ENCODE peak calls at places on chromosomes 11 and 22, in six cellular contexts. One of them, this sample, is unnamed.

GRCh38 chr11:101176381-101176780 is 46.8 kb upstream of the PGR start:
- DNase-seq in GM12891: no peak
- DNase-seq in ovary: no peak
- DNase-seq in Peyer's patch: no peak
- DNase-seq in stomach: no peak
- DNase-seq in adrenal gland: no peak
- DNase-seq in this sample: no peak

GRCh38 chr11:63683133-63683991 is 2.1 kb downstream of the RTN3 start:
- DNase-seq in Peyer's patch: no peak
- DNase-seq in adrenal gland: no peak
- DNase-seq in ovary: no peak
- DNase-seq in GM12891: no peak
- DNase-seq in stomach: no peak
- DNase-seq in this sample: no peak

GRCh38 chr11:130462931-130463330 is 14.5 kb downstream of the ADAMTS15 start:
- DNase-seq in adrenal gland: no peak
- DNase-seq in ovary: no peak
- DNase-seq in stomach: no peak
- DNase-seq in GM12891: no peak
- DNase-seq in Peyer's patch: no peak
- DNase-seq in this sample: no peak

GRCh38 chr11:69810289-69811118 is 8.7 kb downstream of the FGF3 start:
- DNase-seq in Peyer's patch: no peak
- DNase-seq in ovary: no peak
- DNase-seq in adrenal gland: no peak
- DNase-seq in stomach: no peak
- DNase-seq in GM12891: no peak
- DNase-seq in this sample: no peak

GRCh38 chr22:38694049-38694448 is 6.7 kb downstream of the JOSD1 start:
- DNase-seq in adrenal gland: no peak
- DNase-seq in Peyer's patch: no peak
- DNase-seq in GM12891: no peak
- DNase-seq in stomach: no peak
- DNase-seq in ovary: no peak
- DNase-seq in this sample: no peak

GRCh38 chr11:77079666-77080065 is 12.9 kb downstream of the CAPN5 start:
- DNase-seq in ovary: no peak
- DNase-seq in Peyer's patch: no peak
- DNase-seq in adrenal gland: no peak
- DNase-seq in GM12891: no peak
- DNase-seq in stomach: no peak
- DNase-seq in this sample: no peak

GRCh38 chr11:34425863-34426262 is 12.9 kb upstream of the CAT start:
- DNase-seq in GM12891: no peak
- DNase-seq in stomach: no peak
- DNase-seq in adrenal gland: no peak
- DNase-seq in Peyer's patch: no peak
- DNase-seq in ovary: no peak
- DNase-seq in this sample: no peak

GRCh38 chr11:110249066-110249465 is 47.3 kb downstream of the RDX start:
- DNase-seq in adrenal gland: no peak
- DNase-seq in GM12891: no peak
- DNase-seq in ovary: no peak
- DNase-seq in stomach: no peak
- DNase-seq in Peyer's patch: no peak
- DNase-seq in this sample: no peak

GRCh38 chr11:131737357-131737756 is 366.9 kb downstream of the NTM start:
- DNase-seq in ovary: no peak
- DNase-seq in Peyer's patch: no peak
- DNase-seq in stomach: no peak
- DNase-seq in adrenal gland: no peak
- DNase-seq in GM12891: no peak
- DNase-seq in this sample: no peak

GRCh38 chr11:99316761-99317475 is 296.2 kb downstream of the CNTN5 start:
- DNase-seq in GM12891: no peak
- DNase-seq in Peyer's patch: no peak
- DNase-seq in adrenal gland: no peak
- DNase-seq in stomach: no peak
- DNase-seq in ovary: no peak
- DNase-seq in this sample: no peak

GRCh38 chr11:122981388-122982264 is at the start of gene BSX:
- DNase-seq in adrenal gland: peak; percentile 68
- DNase-seq in Peyer's patch: no peak
- DNase-seq in stomach: peak; percentile 45
- DNase-seq in GM12891: peak; percentile 50
- DNase-seq in ovary: peak; percentile 17
- DNase-seq in this sample: peak; percentile 27

GRCh38 chr11:91956711-91957110 is 267.9 kb upstream of the FAT3 start:
- DNase-seq in ovary: no peak
- DNase-seq in stomach: no peak
- DNase-seq in GM12891: no peak
- DNase-seq in adrenal gland: no peak
- DNase-seq in Peyer's patch: no peak
- DNase-seq in this sample: no peak

GRCh38 chr11:111627591-111627990 is 25.3 kb downstream of the SIK2 start:
- DNase-seq in ovary: no peak
- DNase-seq in GM12891: no peak
- DNase-seq in stomach: no peak
- DNase-seq in adrenal gland: no peak
- DNase-seq in Peyer's patch: no peak
- DNase-seq in this sample: no peak

GRCh38 chr11:27553186-27553585 is 46.6 kb upstream of the LIN7C start:
- DNase-seq in ovary: no peak
- DNase-seq in Peyer's patch: no peak
- DNase-seq in GM12891: no peak
- DNase-seq in stomach: no peak
- DNase-seq in adrenal gland: no peak
- DNase-seq in this sample: no peak

DNA sequence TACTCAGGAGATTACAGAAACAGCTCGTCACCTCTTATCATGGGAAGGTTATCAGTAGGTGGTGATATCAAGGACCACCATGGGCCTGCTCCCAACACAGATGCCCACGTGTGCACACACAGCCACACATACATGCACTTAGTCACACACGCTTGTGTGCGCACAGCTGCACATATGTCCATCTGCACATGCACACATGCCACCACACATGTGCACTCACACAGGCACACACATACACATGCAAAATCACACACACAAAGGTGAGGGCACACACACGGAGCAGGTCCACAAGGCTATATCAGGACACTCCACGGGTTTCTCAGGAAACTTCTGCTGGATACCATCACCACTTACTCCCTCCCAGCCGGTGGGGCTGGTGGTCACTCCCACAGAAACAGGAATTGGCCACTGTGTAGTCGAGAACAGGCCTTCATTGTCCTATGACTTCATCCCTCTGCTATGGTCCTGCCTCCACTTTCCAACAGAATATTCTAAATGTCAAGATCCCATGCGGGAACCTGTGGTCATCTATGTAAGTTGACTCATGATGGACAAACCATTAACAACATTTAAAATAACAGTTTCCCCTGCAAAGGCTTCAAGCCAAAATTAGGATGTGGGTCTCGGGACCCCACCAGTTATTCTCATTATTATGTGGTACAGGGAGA is 2.2 kb downstream of the C11orf24 start:
- DNase-seq in ovary: no peak
- DNase-seq in adrenal gland: no peak
- DNase-seq in GM12891: no peak
- DNase-seq in stomach: no peak
- DNase-seq in Peyer's patch: no peak
- DNase-seq in this sample: peak; percentile 50
- TF ChIP-seq POLR2A in ovary: no peak
- TF ChIP-seq POLR2A in adrenal gland: no peak
- TF ChIP-seq POLR2A in GM12891: peak; percentile 16
- TF ChIP-seq POLR2A in stomach: no peak
- TF ChIP-seq POLR2A in Peyer's patch: no peak
- TF ChIP-seq POLR2A in this sample: no peak

DNA sequence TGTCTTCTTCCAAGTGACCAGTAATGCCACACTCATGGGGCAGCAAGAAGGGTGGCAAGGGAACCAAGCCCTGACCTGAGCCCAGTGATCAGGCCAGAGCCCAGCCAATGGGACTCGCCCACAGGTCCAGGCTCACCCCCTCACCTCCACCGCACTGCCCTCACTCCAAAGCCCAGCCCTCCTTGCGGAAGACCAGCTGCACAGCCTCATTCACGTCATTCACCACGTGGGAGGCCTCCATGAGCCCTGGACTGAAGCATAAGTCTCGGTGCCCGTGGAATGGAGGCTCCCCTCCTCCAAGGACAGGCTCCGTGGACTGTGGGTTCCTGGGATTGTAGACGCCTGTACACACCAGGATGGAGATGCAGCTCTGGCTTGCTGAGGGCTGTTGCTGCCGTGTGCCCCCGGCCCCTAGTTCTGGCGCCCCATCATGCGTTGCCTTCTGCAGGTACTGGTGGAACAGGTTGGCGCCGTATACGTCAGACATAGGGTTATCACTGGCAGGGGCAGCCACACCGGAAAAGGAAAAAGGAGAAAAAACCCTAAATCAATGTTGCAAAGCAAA is 16.8 kb upstream of the TMEM121B start:
- DNase-seq in Peyer's patch: no peak
- DNase-seq in ovary: no peak
- DNase-seq in adrenal gland: no peak
- DNase-seq in stomach: no peak
- DNase-seq in GM12891: no peak
- DNase-seq in this sample: no peak
- TF ChIP-seq POLR2A in Peyer's patch: no peak
- TF ChIP-seq POLR2A in ovary: no peak
- TF ChIP-seq POLR2A in adrenal gland: no peak
- TF ChIP-seq POLR2A in stomach: no peak
- TF ChIP-seq POLR2A in GM12891: no peak
- TF ChIP-seq POLR2A in this sample: no peak

GRCh38 chr11:65892661-65893317 is 2.3 kb downstream of the CCDC85B start:
- DNase-seq in GM12891: no peak
- DNase-seq in ovary: peak; percentile 22
- DNase-seq in Peyer's patch: no peak
- DNase-seq in adrenal gland: no peak
- DNase-seq in stomach: no peak
- DNase-seq in this sample: no peak

GRCh38 chr11:65888163-65888814 is at the start of gene FIBP:
- DNase-seq in GM12891: peak; percentile 97
- DNase-seq in stomach: peak; percentile 98
- DNase-seq in adrenal gland: peak; percentile 98
- DNase-seq in Peyer's patch: peak; percentile 96
- DNase-seq in ovary: peak; percentile 98
- DNase-seq in this sample: peak; percentile 87

GRCh38 chr11:65894034-65894591 is 3.6 kb downstream of the CCDC85B start:
- DNase-seq in ovary: no peak
- DNase-seq in adrenal gland: no peak
- DNase-seq in Peyer's patch: peak; percentile 70
- DNase-seq in GM12891: no peak
- DNase-seq in stomach: no peak
- DNase-seq in this sample: no peak

GRCh38 chr11:65890324-65891179 is at the start of gene CCDC85B:
- DNase-seq in adrenal gland: peak; percentile 99
- DNase-seq in stomach: peak; percentile 99
- DNase-seq in Peyer's patch: peak; percentile 99
- DNase-seq in GM12891: peak; percentile 86
- DNase-seq in ovary: peak; percentile 99
- DNase-seq in this sample: peak; percentile 71

GRCh38 chr11:65891180-65892136 is 985 bp downstream of the CCDC85B start:
- DNase-seq in ovary: peak; percentile 55
- DNase-seq in Peyer's patch: peak; percentile 57
- DNase-seq in GM12891: no peak
- DNase-seq in adrenal gland: peak; percentile 49
- DNase-seq in stomach: no peak
- DNase-seq in this sample: no peak
- TF ChIP-seq POLR2A in ovary: no peak
- TF ChIP-seq POLR2A in Peyer's patch: no peak
- TF ChIP-seq POLR2A in GM12891: no peak
- TF ChIP-seq POLR2A in adrenal gland: peak; percentile 74
- TF ChIP-seq POLR2A in stomach: no peak
- TF ChIP-seq POLR2A in this sample: peak; percentile 10

GRCh38 chr11:118635642-118636041 is 28.2 kb downstream of the PHLDB1 start:
- DNase-seq in ovary: no peak
- DNase-seq in stomach: no peak
- DNase-seq in adrenal gland: no peak
- DNase-seq in Peyer's patch: no peak
- DNase-seq in GM12891: no peak
- DNase-seq in this sample: no peak

GRCh38 chr11:118633319-118633690 is 25.9 kb downstream of the PHLDB1 start:
- DNase-seq in stomach: no peak
- DNase-seq in ovary: no peak
- DNase-seq in GM12891: no peak
- DNase-seq in adrenal gland: no peak
- DNase-seq in Peyer's patch: no peak
- DNase-seq in this sample: no peak

GRCh38 chr11:118635237-118635591 is 27.8 kb downstream of the PHLDB1 start:
- DNase-seq in GM12891: no peak
- DNase-seq in Peyer's patch: no peak
- DNase-seq in stomach: no peak
- DNase-seq in ovary: peak; percentile 45
- DNase-seq in adrenal gland: peak; percentile 46
- DNase-seq in this sample: no peak

GRCh38 chr11:118633979-118634378 is 26.6 kb downstream of the PHLDB1 start:
- DNase-seq in adrenal gland: no peak
- DNase-seq in GM12891: no peak
- DNase-seq in Peyer's patch: no peak
- DNase-seq in stomach: no peak
- DNase-seq in ovary: no peak
- DNase-seq in this sample: no peak

GRCh38 chr11:118634435-118635236 is 27.2 kb downstream of the PHLDB1 start:
- DNase-seq in GM12891: no peak
- DNase-seq in adrenal gland: peak; percentile 87
- DNase-seq in stomach: peak; percentile 90
- DNase-seq in ovary: peak; percentile 91
- DNase-seq in Peyer's patch: peak; percentile 32
- DNase-seq in this sample: no peak
- TF ChIP-seq POLR2A in GM12891: no peak
- TF ChIP-seq POLR2A in adrenal gland: peak; percentile 68
- TF ChIP-seq POLR2A in stomach: no peak
- TF ChIP-seq POLR2A in ovary: no peak
- TF ChIP-seq POLR2A in Peyer's patch: no peak
- TF ChIP-seq POLR2A in this sample: no peak